ENCODE peak calls at places on chromosomes 4 and X, in six cellular contexts. One of them, this sample, is unnamed.

GRCh38 chrX:37697169-37697760 is 11.7 kb downstream of the XK start:
- DNase-seq in osteocyte: no peak
- DNase-seq in right cardiac atrium: no peak
- DNase-seq in T-helper 1 cell: no peak
- DNase-seq in fibroblast of lung: no peak
- DNase-seq in astrocyte of the spinal cord: peak; percentile 22
- DNase-seq in this sample: peak; percentile 36

GRCh38 chrX:98068210-98068609 is 1184.5 kb downstream of the RPA4 start:
- DNase-seq in T-helper 1 cell: no peak
- DNase-seq in astrocyte of the spinal cord: peak; percentile 24
- DNase-seq in right cardiac atrium: no peak
- DNase-seq in osteocyte: no peak
- DNase-seq in fibroblast of lung: peak; percentile 0
- DNase-seq in this sample: no peak

GRCh38 chr4:56757270-56757746 is 64.2 kb downstream of the SPINK2 start:
- DNase-seq in astrocyte of the spinal cord: peak; percentile 57
- DNase-seq in T-helper 1 cell: no peak
- DNase-seq in osteocyte: no peak
- DNase-seq in right cardiac atrium: no peak
- DNase-seq in fibroblast of lung: peak; percentile 66
- DNase-seq in this sample: peak; percentile 81

GRCh38 chr4:170651786-170652185 is 562.0 kb upstream of the AADAT start:
- DNase-seq in fibroblast of lung: no peak
- DNase-seq in right cardiac atrium: no peak
- DNase-seq in T-helper 1 cell: no peak
- DNase-seq in astrocyte of the spinal cord: peak; percentile 19
- DNase-seq in osteocyte: no peak
- DNase-seq in this sample: peak; percentile 8

GRCh38 chrX:134460005-134460860 is at the start of gene HPRT1:
- DNase-seq in right cardiac atrium: peak; percentile 94
- DNase-seq in T-helper 1 cell: peak; percentile 83
- DNase-seq in fibroblast of lung: peak; percentile 69
- DNase-seq in osteocyte: peak; percentile 87
- DNase-seq in astrocyte of the spinal cord: peak; percentile 69
- DNase-seq in this sample: peak; percentile 73

GRCh38 chr4:163701915-163702314 is 207.4 kb downstream of the TMA16 start:
- DNase-seq in astrocyte of the spinal cord: peak; percentile 78
- DNase-seq in fibroblast of lung: peak; percentile 93
- DNase-seq in osteocyte: no peak
- DNase-seq in T-helper 1 cell: no peak
- DNase-seq in right cardiac atrium: no peak
- DNase-seq in this sample: peak; percentile 29

GRCh38 chr4:6180841-6181631 is 19.3 kb downstream of the JAKMIP1 start:
- DNase-seq in right cardiac atrium: no peak
- DNase-seq in osteocyte: no peak
- DNase-seq in fibroblast of lung: no peak
- DNase-seq in T-helper 1 cell: peak; percentile 98
- DNase-seq in astrocyte of the spinal cord: no peak
- DNase-seq in this sample: no peak

GRCh38 chr4:37631551-37631950 is 54.6 kb downstream of the RELL1 start:
- DNase-seq in right cardiac atrium: peak; percentile 85
- DNase-seq in osteocyte: no peak
- DNase-seq in T-helper 1 cell: no peak
- DNase-seq in fibroblast of lung: peak; percentile 73
- DNase-seq in astrocyte of the spinal cord: peak; percentile 34
- DNase-seq in this sample: no peak

GRCh38 chrX:10833299-10834169 is 213.1 kb upstream of the MID1 start:
- DNase-seq in fibroblast of lung: no peak
- DNase-seq in T-helper 1 cell: no peak
- DNase-seq in osteocyte: no peak
- DNase-seq in astrocyte of the spinal cord: peak; percentile 17
- DNase-seq in right cardiac atrium: peak; percentile 59
- DNase-seq in this sample: peak; percentile 75

GRCh38 chr4:99402765-99403164 is 32.4 kb downstream of the ADH7 start:
- DNase-seq in astrocyte of the spinal cord: no peak
- DNase-seq in right cardiac atrium: no peak
- DNase-seq in fibroblast of lung: no peak
- DNase-seq in osteocyte: no peak
- DNase-seq in T-helper 1 cell: no peak
- DNase-seq in this sample: no peak

GRCh38 chrX:9786839-9787635 is 808 bp downstream of the SHROOM2 start:
- DNase-seq in astrocyte of the spinal cord: no peak
- DNase-seq in osteocyte: no peak
- DNase-seq in right cardiac atrium: no peak
- DNase-seq in fibroblast of lung: peak; percentile 18
- DNase-seq in T-helper 1 cell: no peak
- DNase-seq in this sample: peak; percentile 30

GRCh38 chr4:242121-242848 is 63.0 kb downstream of the ZNF732 start:
- DNase-seq in fibroblast of lung: peak; percentile 53
- DNase-seq in right cardiac atrium: peak; percentile 79
- DNase-seq in T-helper 1 cell: peak; percentile 79
- DNase-seq in astrocyte of the spinal cord: peak; percentile 51
- DNase-seq in osteocyte: no peak
- DNase-seq in this sample: peak; percentile 51

GRCh38 chr4:164945146-164945545 is 32.3 kb downstream of the TRIM61 start:
- DNase-seq in osteocyte: no peak
- DNase-seq in T-helper 1 cell: no peak
- DNase-seq in right cardiac atrium: no peak
- DNase-seq in fibroblast of lung: no peak
- DNase-seq in astrocyte of the spinal cord: no peak
- DNase-seq in this sample: no peak

GRCh38 chr4:90883519-90883918 is 756.3 kb downstream of the CCSER1 start:
- DNase-seq in T-helper 1 cell: no peak
- DNase-seq in osteocyte: no peak
- DNase-seq in fibroblast of lung: no peak
- DNase-seq in astrocyte of the spinal cord: no peak
- DNase-seq in right cardiac atrium: no peak
- DNase-seq in this sample: no peak

GRCh38 chr4:83830138-83830537 is 294.2 kb downstream of the GPAT3 start:
- DNase-seq in fibroblast of lung: no peak
- DNase-seq in osteocyte: no peak
- DNase-seq in right cardiac atrium: no peak
- DNase-seq in T-helper 1 cell: no peak
- DNase-seq in astrocyte of the spinal cord: no peak
- DNase-seq in this sample: no peak

GRCh38 chr4:23584024-23584423 is 305.8 kb downstream of the PPARGC1A start:
- DNase-seq in fibroblast of lung: no peak
- DNase-seq in astrocyte of the spinal cord: no peak
- DNase-seq in T-helper 1 cell: no peak
- DNase-seq in right cardiac atrium: no peak
- DNase-seq in osteocyte: no peak
- DNase-seq in this sample: no peak

GRCh38 chr4:122450847-122451246 is 5.7 kb downstream of the IL2 start:
- DNase-seq in T-helper 1 cell: no peak
- DNase-seq in fibroblast of lung: peak; percentile 33
- DNase-seq in osteocyte: no peak
- DNase-seq in astrocyte of the spinal cord: peak; percentile 8
- DNase-seq in right cardiac atrium: no peak
- DNase-seq in this sample: peak; percentile 50

GRCh38 chr4:37976991-37977470 is 16.8 kb downstream of the PTTG2 start:
- DNase-seq in astrocyte of the spinal cord: peak; percentile 65
- DNase-seq in osteocyte: peak; percentile 91
- DNase-seq in T-helper 1 cell: peak; percentile 75
- DNase-seq in fibroblast of lung: peak; percentile 71
- DNase-seq in right cardiac atrium: peak; percentile 94
- DNase-seq in this sample: peak; percentile 54

GRCh38 chr4:97646997-97647396 is 496.3 kb downstream of the STPG2 start:
- DNase-seq in right cardiac atrium: peak; percentile 60
- DNase-seq in fibroblast of lung: peak; percentile 5
- DNase-seq in osteocyte: no peak
- DNase-seq in astrocyte of the spinal cord: peak; percentile 54
- DNase-seq in T-helper 1 cell: no peak
- DNase-seq in this sample: peak; percentile 25

GRCh38 chr4:146495277-146495676 is 26.5 kb downstream of the SLC10A7 start:
- DNase-seq in astrocyte of the spinal cord: peak; percentile 7
- DNase-seq in right cardiac atrium: no peak
- DNase-seq in fibroblast of lung: peak; percentile 40
- DNase-seq in osteocyte: no peak
- DNase-seq in T-helper 1 cell: no peak
- DNase-seq in this sample: peak; percentile 33

GRCh38 chr4:130077275-130077674 is 981.3 kb downstream of the C4orf33 start:
- DNase-seq in osteocyte: no peak
- DNase-seq in astrocyte of the spinal cord: peak; percentile 20
- DNase-seq in T-helper 1 cell: no peak
- DNase-seq in right cardiac atrium: no peak
- DNase-seq in fibroblast of lung: no peak
- DNase-seq in this sample: peak; percentile 68

GRCh38 chr4:9989918-9990635 is 31.2 kb downstream of the SLC2A9 start:
- DNase-seq in T-helper 1 cell: no peak
- DNase-seq in fibroblast of lung: no peak
- DNase-seq in astrocyte of the spinal cord: no peak
- DNase-seq in right cardiac atrium: peak; percentile 76
- DNase-seq in osteocyte: peak; percentile 30
- DNase-seq in this sample: no peak

GRCh38 chr4:2638730-2639129 is 102.3 kb downstream of the FAM193A start:
- DNase-seq in astrocyte of the spinal cord: no peak
- DNase-seq in fibroblast of lung: no peak
- DNase-seq in right cardiac atrium: no peak
- DNase-seq in T-helper 1 cell: no peak
- DNase-seq in osteocyte: no peak
- DNase-seq in this sample: no peak

GRCh38 chrX:120761810-120762209 is 113.9 kb downstream of the CT47B1 start:
- DNase-seq in right cardiac atrium: no peak
- DNase-seq in astrocyte of the spinal cord: peak; percentile 37
- DNase-seq in T-helper 1 cell: no peak
- DNase-seq in fibroblast of lung: peak; percentile 73
- DNase-seq in osteocyte: no peak
- DNase-seq in this sample: no peak

GRCh38 chrX:43121637-43122036 is 343.7 kb upstream of the PPP1R2C start:
- DNase-seq in right cardiac atrium: no peak
- DNase-seq in astrocyte of the spinal cord: no peak
- DNase-seq in fibroblast of lung: peak; percentile 0
- DNase-seq in T-helper 1 cell: peak; percentile 8
- DNase-seq in osteocyte: no peak
- DNase-seq in this sample: peak; percentile 28

GRCh38 chrX:151987108-151987507 is 12.6 kb upstream of the GABRE start:
- DNase-seq in right cardiac atrium: no peak
- DNase-seq in fibroblast of lung: no peak
- DNase-seq in osteocyte: no peak
- DNase-seq in T-helper 1 cell: no peak
- DNase-seq in astrocyte of the spinal cord: no peak
- DNase-seq in this sample: no peak

GRCh38 chrX:16659326-16659725 is 9.4 kb downstream of the S100G start:
- DNase-seq in osteocyte: no peak
- DNase-seq in T-helper 1 cell: no peak
- DNase-seq in astrocyte of the spinal cord: no peak
- DNase-seq in fibroblast of lung: no peak
- DNase-seq in right cardiac atrium: no peak
- DNase-seq in this sample: no peak

GRCh38 chr4:165512464-165512863 is 133.7 kb downstream of the CPE start:
- DNase-seq in astrocyte of the spinal cord: no peak
- DNase-seq in right cardiac atrium: no peak
- DNase-seq in T-helper 1 cell: no peak
- DNase-seq in osteocyte: no peak
- DNase-seq in fibroblast of lung: no peak
- DNase-seq in this sample: no peak

GRCh38 chrX:131841496-131842410 is 181.3 kb upstream of the STK26 start:
- DNase-seq in T-helper 1 cell: peak; percentile 44
- DNase-seq in fibroblast of lung: peak; percentile 50
- DNase-seq in osteocyte: no peak
- DNase-seq in astrocyte of the spinal cord: peak; percentile 42
- DNase-seq in right cardiac atrium: peak; percentile 40
- DNase-seq in this sample: peak; percentile 64

GRCh38 chr4:45502471-45502870 is 621.4 kb downstream of the GABRG1 start:
- DNase-seq in osteocyte: no peak
- DNase-seq in right cardiac atrium: no peak
- DNase-seq in astrocyte of the spinal cord: no peak
- DNase-seq in fibroblast of lung: no peak
- DNase-seq in T-helper 1 cell: no peak
- DNase-seq in this sample: peak; percentile 51